ENCODE peak calls at places on chromosome 18, in four cellular contexts. T is ecto neural progenitor cell; P is caudate nucleus; N is stimulated activated CD4-positive, alpha-beta T cell treated with anti-CD3 and anti-CD28 coated beads, Interleukin-12 subunit alpha, Interleukin-12 subunit beta, amount 100 ng/mL, for 24 hours. M is an unnamed sample.

GRCh38 chr18:24878289-24878688 is 417.9 kb downstream of the HRH4 start:
- DNase-seq in T (no peak), P (peak), N (no peak), M (peak)

GRCh38 chr18:48711651-48712486 is 173.0 kb downstream of the CTIF start:
- DNase-seq in T (peak), P (no peak), N (no peak), M (no peak)

GRCh38 chr18:30970201-30970816 is 72.2 kb downstream of the DSC3 start:
- DNase-seq in T (no peak), P (peak), N (no peak), M (no peak)

GRCh38 chr18:4658804-4659203 is 203.7 kb upstream of the DLGAP1 start:
- DNase-seq in T (no peak), P (no peak), N (no peak), M (no peak)

GRCh38 chr18:9722691-9723090 is 14.6 kb downstream of the RAB31 start:
- DNase-seq in T (no peak), P (no peak), N (no peak), M (no peak)

GRCh38 chr18:34511879-34512278 is 198.2 kb upstream of the DTNA start:
- DNase-seq in T (no peak), P (no peak), N (no peak), M (no peak)

GRCh38 chr18:26639149-26639548 is 90.8 kb upstream of the KCTD1 start:
- DNase-seq in T (no peak), P (no peak), N (no peak), M (no peak)

GRCh38 chr18:46279673-46280072 is 175.5 kb downstream of the HAUS1 start:
- DNase-seq in T (peak), P (no peak), N (no peak), M (no peak)

GRCh38 chr18:37539236-37539635 is 26.4 kb downstream of the CELF4 start:
- DNase-seq in T (no peak), P (no peak), N (no peak), M (no peak)

GRCh38 chr18:75173125-75173432 is 35.9 kb downstream of the PTGR3 start:
- DNase-seq in T (no peak), P (no peak), N (no peak), M (no peak)

GRCh38 chr18:45715212-45715780 is 8.7 kb upstream of the SLC14A1 start:
- DNase-seq in T (no peak), P (no peak), N (no peak), M (peak)

GRCh38 chr18:52907522-52907921 is 567.5 kb downstream of the DCC start:
- DNase-seq in T (no peak), P (no peak), N (no peak), M (no peak)

GRCh38 chr18:77807650-77808049 is 558.0 kb downstream of the GALR1 start:
- DNase-seq in T (no peak), P (no peak), N (no peak), M (no peak)

GRCh38 chr18:75034937-75035336 is 174.0 kb downstream of the PTGR3 start:
- DNase-seq in T (no peak), P (no peak), N (no peak), M (no peak)

GRCh38 chr18:56575819-56576663 is 62.4 kb downstream of the TXNL1 start:
- DNase-seq in T (no peak), P (no peak), N (no peak), M (no peak)

GRCh38 chr18:79597176-79598045 is 82.2 kb upstream of the CTDP1 start:
- DNase-seq in T (no peak), P (no peak), N (no peak), M (no peak)

GRCh38 chr18:32446780-32447179 is 23.9 kb downstream of the GAREM1 start:
- DNase-seq in T (no peak), P (no peak), N (no peak), M (peak)

GRCh38 chr18:54606835-54607212 is 15.8 kb downstream of the DYNAP start:
- DNase-seq in T (no peak), P (no peak), N (no peak), M (no peak)

GRCh38 chr18:12420831-12421421 is 13.2 kb downstream of the PRELID3A start:
- DNase-seq in T (peak), P (no peak), N (no peak), M (no peak)

GRCh38 chr18:23740105-23740830 is 51.0 kb downstream of the LAMA3 start:
- DNase-seq in T (no peak), P (no peak), N (no peak), M (no peak)

GRCh38 chr18:49082714-49083688 is 132.2 kb upstream of the SMAD7 start:
- DNase-seq in T (no peak), P (no peak), N (no peak), M (no peak)

GRCh38 chr18:12838178-12838634 is 45.8 kb downstream of the PTPN2 start:
- DNase-seq in T (no peak), P (no peak), N (no peak), M (no peak)

GRCh38 chr18:58385472-58385871 is 243.4 kb downstream of the ALPK2 start:
- DNase-seq in T (no peak), P (no peak), N (no peak), M (no peak)

GRCh38 chr18:28041366-28041765 is 135.6 kb downstream of the CDH2 start:
- DNase-seq in T (peak), P (no peak), N (no peak), M (no peak)

GRCh38 chr18:73691118-73691517 is 456.5 kb downstream of the FBXO15 start:
- DNase-seq in T (no peak), P (no peak), N (no peak), M (no peak)

GRCh38 chr18:22088029-22088428 is 81.4 kb upstream of the GATA6 start:
- DNase-seq in T (no peak), P (no peak), N (no peak), M (no peak)

GRCh38 chr18:64707052-64707451 is 558.2 kb upstream of the LINC00305 start:
- DNase-seq in T (no peak), P (no peak), N (no peak), M (no peak)

GRCh38 chr18:62678847-62679535 is 36.4 kb upstream of the PHLPP1 start:
- DNase-seq in T (no peak), P (no peak), N (no peak), M (no peak)

GRCh38 chr18:9708882-9709877 is 1.1 kb downstream of the RAB31 start:
- DNase-seq in T (peak), P (no peak), N (no peak), M (peak)

GRCh38 chr18:41391616-41392610 is 563.1 kb upstream of the PIK3C3 start:
- DNase-seq in T (peak), P (peak), N (no peak), M (peak)

GRCh38 chr18:66377291-66377690 is 226.6 kb downstream of the CDH19 start:
- DNase-seq in T (no peak), P (no peak), N (no peak), M (no peak)

M was measured in amygdala.